ENCODE peak calls at places on chromosomes 11 and 22, in eight cellular contexts. W is cardiac fibroblast; P is lower lobe of right lung; O is Right ventricle myocardium superior; L is ACHN; A is activated naive CD4-positive, alpha-beta T cell; K is type B pancreatic cell; Q is KBM-7. H is an unnamed sample.
A peak's percentile ranks its signal among the peaks of the same experiment; 100 is the strongest.

GRCh38 chr11:132158696-132159095 is 788.3 kb downstream of the NTM start:
- DNase-seq in W (peak; percentile 36), P (no peak), O (no peak), L (no peak), A (no peak), K (no peak), Q (no peak), H (no peak)

GRCh38 chr22:19131685-19132015 is 542 bp downstream of the TSSK2 start:
- DNase-seq in W (no peak), P (no peak), O (no peak), L (no peak), A (no peak), K (no peak), Q (no peak), H (peak; percentile 59)

GRCh38 chr22:19884954-19885751 is 30.5 kb upstream of the GNB1L start:
- DNase-seq in W (no peak), P (no peak), O (peak; percentile 33), L (no peak), A (no peak), K (no peak), Q (no peak), H (peak; percentile 37)

GRCh38 chr11:20530942-20531703 is 68.3 kb upstream of the SLC6A5 start:
- DNase-seq in W (no peak), P (no peak), O (no peak), L (no peak), A (no peak), K (no peak), Q (no peak), H (no peak)

GRCh38 chr11:57308426-57309060 is 16.2 kb downstream of the TNKS1BP1 start:
- DNase-seq in W (no peak), P (no peak), O (no peak), L (no peak), A (no peak), K (no peak), Q (no peak), H (no peak)

GRCh38 chr11:130534525-130534924 is 86.1 kb downstream of the ADAMTS15 start:
- DNase-seq in W (no peak), P (no peak), O (no peak), L (peak; percentile 26), A (no peak), K (no peak), Q (no peak), H (no peak)

GRCh38 chr22:27952091-27952490 is 33.0 kb upstream of the PITPNB start:
- DNase-seq in W (peak; percentile 79), P (no peak), O (no peak), L (no peak), A (no peak), K (no peak), Q (peak; percentile 5), H (no peak)

GRCh38 chr11:29956076-29956556 is 60.7 kb downstream of the KCNA4 start:
- DNase-seq in W (no peak), P (no peak), O (no peak), L (no peak), A (no peak), K (no peak), Q (no peak), H (no peak)

GRCh38 chr11:11814614-11815452 is 26.9 kb upstream of the USP47 start:
- DNase-seq in W (no peak), P (no peak), O (no peak), L (no peak), A (no peak), K (no peak), Q (peak; percentile 9), H (no peak)

GRCh38 chr22:38957046-38957770 is at the start of gene APOBEC3A:
- DNase-seq in W (no peak), P (peak; percentile 78), O (peak; percentile 67), L (no peak), A (no peak), K (no peak), Q (no peak), H (peak; percentile 84)

GRCh38 chr11:30914143-30914762 is 328.1 kb upstream of the MPPED2 start:
- DNase-seq in W (peak; percentile 69), P (peak; percentile 48), O (peak; percentile 79), L (peak; percentile 1), A (no peak), K (peak; percentile 81), Q (peak; percentile 33), H (peak; percentile 68)

GRCh38 chr22:45579306-45579705 is 76.6 kb downstream of the FBLN1 start:
- DNase-seq in W (no peak), P (no peak), O (no peak), L (no peak), A (no peak), K (no peak), Q (no peak), H (no peak)